ENCODE peak calls at places on chromosomes 3 and 15, in five cellular contexts. M is A549, Z is spleen, E is HepG2, O is uterus. T is an unnamed sample.

GRCh38 chr3:143119009-143119914 is at the start of gene CHST2:
- DNase-seq in M (peak; percentile 64), Z (peak; percentile 95), E (no peak), O (peak; percentile 45), T (no peak)

GRCh38 chr3:12768579-12769527 is 9.8 kb upstream of the TMEM40 start:
- DNase-seq in M (no peak), Z (no peak), E (no peak), O (no peak), T (no peak)

GRCh38 chr15:91444656-91445055 is 344.6 kb downstream of the SV2B start:
- DNase-seq in M (no peak), Z (no peak), E (no peak), O (no peak), T (no peak)

GRCh38 chr3:16808393-16809107 is 76.2 kb upstream of the PLCL2 start:
- DNase-seq in M (no peak), Z (no peak), E (no peak), O (no peak), T (no peak)

GRCh38 chr3:51340989-51341636 is 44.0 kb upstream of the MANF start:
- DNase-seq in M (peak; percentile 4), Z (no peak), E (peak; percentile 14), O (no peak), T (no peak)

GRCh38 chr3:166243511-166243910 is 406.3 kb upstream of the BCHE start:
- DNase-seq in M (no peak), Z (no peak), E (no peak), O (no peak), T (no peak)

GRCh38 chr3:99943931-99944761 is 126.5 kb downstream of the CMSS1 start:
- DNase-seq in M (no peak), Z (no peak), E (no peak), O (no peak), T (no peak)

GRCh38 chr3:160413613-160414248 is 14.3 kb downstream of the SMC4 start:
- DNase-seq in M (peak; percentile 79), Z (peak; percentile 42), E (peak; percentile 70), O (peak; percentile 51), T (peak; percentile 43)

GRCh38 chr3:78610462-78611125 is 1157.2 kb downstream of the ROBO1 start:
- DNase-seq in M (no peak), Z (no peak), E (no peak), O (no peak), T (no peak)

GRCh38 chr3:181512787-181513186 is 198.9 kb upstream of the SOX2 start:
- DNase-seq in M (no peak), Z (no peak), E (no peak), O (no peak), T (no peak)

GRCh38 chr3:187286467-187287059 is 5.0 kb downstream of the MASP1 start:
- DNase-seq in M (no peak), Z (no peak), E (peak; percentile 70), O (peak; percentile 55), T (no peak)

GRCh38 chr3:179425075-179425474 is 26.2 kb downstream of the GNB4 start:
- DNase-seq in M (no peak), Z (no peak), E (no peak), O (no peak), T (no peak)

GRCh38 chr3:122572940-122573412 is 4.5 kb upstream of the PARP15 start:
- DNase-seq in M (peak; percentile 43), Z (no peak), E (peak; percentile 88), O (no peak), T (no peak)

GRCh38 chr3:29587340-29587739 is 306.5 kb downstream of the RBMS3 start:
- DNase-seq in M (no peak), Z (no peak), E (no peak), O (no peak), T (no peak)

GRCh38 chr3:105967117-105967516 is 98.3 kb upstream of the CBLB start:
- DNase-seq in M (peak; percentile 51), Z (no peak), E (no peak), O (no peak), T (no peak)

GRCh38 chr3:107846282-107846852 is 244.5 kb downstream of the CD47 start:
- DNase-seq in M (peak; percentile 74), Z (no peak), E (peak; percentile 47), O (peak; percentile 66), T (peak; percentile 21)

GRCh38 chr3:47846880-47847248 is 43.9 kb downstream of the DHX30 start:
- DNase-seq in M (no peak), Z (no peak), E (no peak), O (no peak), T (no peak)
- TF ChIP-seq POLR2A in M (no peak), Z (no peak), E (no peak), O (no peak), T (no peak)

DNA sequence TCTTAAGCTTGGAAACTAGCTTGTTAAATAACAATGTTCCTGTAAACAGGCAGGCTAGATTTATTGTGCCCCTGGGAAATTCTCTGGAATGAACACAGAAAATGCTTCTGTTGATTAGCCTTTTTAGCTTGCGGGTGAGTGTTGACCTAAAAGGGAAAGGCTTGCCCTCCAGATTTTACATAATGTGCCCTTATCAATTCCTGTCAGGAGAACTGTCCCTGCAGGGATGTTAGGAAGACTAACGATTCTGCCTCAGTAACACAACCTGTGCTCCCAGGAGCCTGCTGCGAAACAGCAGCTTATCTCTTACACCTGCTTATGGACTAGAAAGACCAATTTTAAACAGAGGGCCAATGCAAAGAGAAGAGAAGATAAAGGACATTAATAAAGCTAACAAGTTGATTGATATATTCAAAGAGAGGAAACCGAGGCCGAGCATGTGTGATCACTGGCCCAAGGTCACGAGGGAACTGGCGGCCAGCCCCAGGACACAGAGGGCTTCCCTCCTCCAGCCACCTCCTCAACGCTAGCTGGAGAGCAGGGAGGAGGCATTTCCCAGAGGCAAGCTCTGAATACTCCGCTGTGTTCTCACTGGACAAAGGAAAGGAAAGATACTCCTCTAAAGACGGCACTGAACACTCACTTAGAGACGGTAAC is 48.4 kb upstream of the TJP1 start:
- DNase-seq in M (no peak), Z (no peak), E (no peak), O (peak; percentile 40), T (no peak)
- H3K4me3 ChIP-seq in M (no peak overlapping the region), Z (no peak overlapping the region), E (no peak overlapping the region), O (no peak overlapping the region), T (no peak overlapping the region)

DNA sequence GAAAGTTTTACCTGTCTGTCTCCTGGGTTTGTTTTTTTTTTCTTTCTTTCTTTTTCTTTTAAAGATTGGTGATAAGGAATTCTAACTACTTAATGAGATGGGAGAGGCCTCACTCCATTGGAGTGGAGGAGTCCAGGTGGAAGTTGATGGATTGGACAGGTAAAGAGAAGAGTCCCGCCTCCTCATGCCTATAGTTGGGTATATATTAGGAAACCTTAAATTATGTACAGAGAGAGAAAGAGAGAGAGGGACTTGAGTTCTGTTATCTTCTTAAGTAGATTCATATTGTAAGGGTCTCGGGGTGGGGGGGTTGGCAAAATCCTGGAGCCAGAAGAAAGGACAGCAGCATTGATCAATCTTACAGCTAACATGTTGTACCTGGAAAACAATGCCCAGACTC is 158.2 kb downstream of the TP63 start:
- DNase-seq in M (no peak), Z (no peak), E (no peak), O (no peak), T (no peak)
- TF ChIP-seq POLR2A in M (no peak), Z (no peak), E (no peak), O (no peak), T (no peak)

GRCh38 chr3:57017481-57017880 is 43.0 kb upstream of the SPATA12 start:
- DNase-seq in M (peak; percentile 38), Z (no peak), E (peak; percentile 24), O (no peak), T (no peak)
- H3K4me3 ChIP-seq in M (peak overlapping the region; percentile 12), Z (no peak overlapping the region), E (no peak overlapping the region), O (no peak overlapping the region), T (no peak overlapping the region)

GRCh38 chr3:127712881-127713771 is 40.4 kb downstream of the ABTB1 start:
- DNase-seq in M (no peak), Z (peak; percentile 58), E (no peak), O (no peak), T (no peak)
- TF ChIP-seq POLR2A in M (no peak), Z (no peak), E (no peak), O (no peak), T (no peak)

DNA sequence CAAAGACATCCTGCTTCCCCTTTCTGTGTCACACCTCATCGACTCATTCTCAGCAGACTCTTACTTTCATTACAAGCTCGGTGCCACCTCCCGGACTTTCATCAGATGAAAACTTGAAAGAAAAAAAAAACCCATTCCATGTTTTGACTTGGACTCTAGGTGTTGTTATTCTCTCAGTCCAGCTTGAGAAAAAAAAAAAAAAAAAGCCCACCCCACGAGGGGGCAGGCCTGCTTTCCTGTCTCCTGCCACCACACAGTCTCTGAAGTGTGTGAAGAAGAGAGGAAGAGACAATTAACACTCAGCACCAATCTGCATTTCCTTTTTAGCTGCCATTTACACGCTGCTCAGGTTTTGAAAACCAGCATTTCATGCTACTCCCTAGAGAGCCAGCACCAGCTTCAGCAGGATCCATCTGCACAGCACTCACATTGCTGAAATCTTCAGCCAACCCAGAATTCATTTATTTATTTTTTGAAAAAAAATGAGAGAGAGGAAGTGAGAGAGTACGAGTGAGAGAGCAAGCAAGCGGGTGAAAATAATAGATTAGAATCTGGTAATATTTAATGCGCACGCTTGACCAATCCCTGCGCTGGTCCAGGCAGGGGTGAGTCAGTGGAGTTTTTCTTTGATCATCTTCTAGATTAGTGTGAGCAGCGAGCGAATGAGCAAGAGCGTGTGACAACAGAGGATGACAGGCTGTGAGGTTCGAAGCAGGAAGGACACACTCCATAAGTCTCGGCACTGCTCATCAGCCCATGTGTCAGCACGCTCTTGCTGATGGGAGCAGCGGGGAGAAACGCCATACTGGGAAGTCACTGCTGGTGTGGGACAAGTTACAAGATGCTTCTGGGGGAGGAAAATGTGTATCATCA is 23.5 kb downstream of the ZNF80 start:
- DNase-seq in M (peak; percentile 4), Z (peak; percentile 86), E (no peak), O (no peak), T (peak; percentile 20)
- H3K4me3 ChIP-seq in M (no peak overlapping the region), Z (peak overlapping the region; percentile 25), E (no peak overlapping the region), O (no peak overlapping the region), T (no peak overlapping the region)

DNA sequence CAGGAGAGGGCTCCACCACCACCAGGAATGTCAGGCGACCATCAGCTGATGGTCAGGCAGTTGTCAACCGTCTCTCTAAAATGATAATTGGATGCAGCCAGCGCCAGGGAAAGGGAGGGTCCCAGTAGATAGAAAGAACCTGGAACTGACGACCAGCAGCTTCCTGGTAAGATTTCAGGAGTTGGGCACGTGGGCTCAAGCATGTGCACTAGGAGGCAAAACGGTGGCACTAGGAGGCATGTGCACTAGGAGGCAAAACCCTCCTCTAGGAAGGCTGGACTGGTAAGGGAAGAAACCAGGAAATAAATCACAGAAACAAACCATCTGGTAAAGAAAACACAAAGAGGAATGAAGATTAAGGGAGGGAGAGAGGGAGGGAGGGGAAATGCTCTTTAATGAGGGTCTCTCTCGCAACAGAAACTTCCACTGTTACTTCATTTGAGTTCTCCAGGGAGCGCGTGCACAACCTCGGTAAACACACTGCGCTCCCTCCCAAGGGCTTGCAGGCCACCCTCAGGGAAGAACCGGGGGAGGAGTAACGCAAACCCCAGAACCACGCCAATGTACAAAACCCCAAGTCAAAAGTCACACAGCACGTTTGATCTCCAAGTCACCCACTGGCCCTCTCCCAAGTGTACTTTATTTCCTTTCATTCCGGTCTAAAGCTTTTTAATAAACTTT is 116.7 kb downstream of the XXYLT1 start:
- DNase-seq in M (no peak), Z (no peak), E (no peak), O (no peak), T (no peak)
- TF ChIP-seq POLR2A in M (no peak), Z (no peak), E (no peak), O (no peak), T (no peak)

GRCh38 chr15:70341566-70341965 is 243.8 kb upstream of the TLE3 start:
- DNase-seq in M (no peak), Z (no peak), E (no peak), O (no peak), T (peak; percentile 61)
- H3K4me3 ChIP-seq in M (no peak overlapping the region), Z (no peak overlapping the region), E (no peak overlapping the region), O (no peak overlapping the region), T (no peak overlapping the region)

T was measured in lower leg skin.